ENCODE peak calls at places on chromosomes 7 and 10, in six cellular contexts. Y, I, B, V, F and K are unnamed samples.

GRCh38 chr7:83150310-83150709 is 12.4 kb downstream of the PCLO start:
- DNase-seq in Y (no peak), I (no peak), B (no peak), V (no peak), F (no peak), K (peak; percentile 17)

GRCh38 chr10:9786576-9786975 is 1231.1 kb upstream of the CELF2 start:
- DNase-seq in Y (no peak), I (no peak), B (peak; percentile 77), V (no peak), F (peak; percentile 13), K (no peak)

GRCh38 chr10:124375691-124376090 is 43.0 kb downstream of the OAT start:
- DNase-seq in Y (no peak), I (no peak), B (no peak), V (no peak), F (no peak), K (no peak)

GRCh38 chr7:150895809-150896208 is 43.5 kb downstream of the AOC1 start:
- DNase-seq in Y (no peak), I (no peak), B (no peak), V (no peak), F (no peak), K (no peak)

GRCh38 chr10:122050811-122051210 is 61.8 kb downstream of the TACC2 start:
- DNase-seq in Y (no peak), I (no peak), B (no peak), V (no peak), F (no peak), K (no peak)

GRCh38 chr7:84701524-84702306 is 485.1 kb downstream of the SEMA3D start:
- DNase-seq in Y (no peak), I (no peak), B (peak; percentile 98), V (no peak), F (peak; percentile 95), K (peak; percentile 79)

GRCh38 chr10:129848084-129848483 is 116.0 kb downstream of the EBF3 start:
- DNase-seq in Y (no peak), I (peak; percentile 23), B (no peak), V (no peak), F (no peak), K (no peak)

GRCh38 chr7:27640914-27641570 is 21.6 kb downstream of the HIBADH start:
- DNase-seq in Y (no peak), I (no peak), B (peak; percentile 49), V (no peak), F (no peak), K (no peak)

GRCh38 chr7:135492151-135492550 is 17.8 kb downstream of the CNOT4 start:
- DNase-seq in Y (no peak), I (no peak), B (no peak), V (no peak), F (no peak), K (no peak)

GRCh38 chr10:2392145-2392812 is 655.0 kb upstream of the ADARB2 start:
- DNase-seq in Y (no peak), I (no peak), B (no peak), V (no peak), F (no peak), K (no peak)

GRCh38 chr10:93436577-93436976 is 45.6 kb downstream of the MYOF start:
- DNase-seq in Y (no peak), I (no peak), B (peak; percentile 97), V (no peak), F (peak; percentile 99), K (peak; percentile 87)

GRCh38 chr7:152905949-152906348 is 146.4 kb downstream of the ACTR3B start:
- DNase-seq in Y (no peak), I (no peak), B (no peak), V (no peak), F (no peak), K (no peak)

GRCh38 chr7:2210551-2211258 is 22.0 kb downstream of the MAD1L1 start:
- DNase-seq in Y (no peak), I (no peak), B (no peak), V (no peak), F (no peak), K (no peak)

GRCh38 chr10:49594594-49594993 is 15.5 kb upstream of the SLC18A3 start:
- DNase-seq in Y (no peak), I (peak; percentile 66), B (peak; percentile 65), V (no peak), F (peak; percentile 72), K (peak; percentile 72)

GRCh38 chr7:16918288-16918895 is 36.6 kb upstream of the AGR3 start:
- DNase-seq in Y (peak; percentile 48), I (no peak), B (peak; percentile 64), V (no peak), F (peak; percentile 58), K (peak; percentile 52)

GRCh38 chr7:38312776-38313175 is 39.3 kb upstream of the TARP start:
- DNase-seq in Y (no peak), I (no peak), B (no peak), V (no peak), F (peak; percentile 53), K (no peak)

GRCh38 chr7:143405158-143405557 is 3.5 kb downstream of the EPHA1 start:
- DNase-seq in Y (no peak), I (no peak), B (peak; percentile 60), V (no peak), F (peak; percentile 76), K (no peak)

GRCh38 chr7:41566581-41566980 is 136.3 kb downstream of the INHBA start:
- DNase-seq in Y (no peak), I (no peak), B (no peak), V (no peak), F (no peak), K (no peak)

GRCh38 chr10:125038637-125039036 is 96.7 kb downstream of the ZRANB1 start:
- DNase-seq in Y (no peak), I (peak; percentile 66), B (no peak), V (no peak), F (no peak), K (peak; percentile 87)

GRCh38 chr7:100167912-100168323 is 499 bp downstream of the GAL3ST4 start:
- DNase-seq in Y (no peak), I (peak; percentile 40), B (no peak), V (no peak), F (peak; percentile 26), K (peak; percentile 62)

GRCh38 chr7:132422502-132423101 is 153.7 kb downstream of the PLXNA4 start:
- DNase-seq in Y (no peak), I (no peak), B (no peak), V (no peak), F (peak; percentile 38), K (no peak)

GRCh38 chr7:19772323-19772722 is 1.1 kb downstream of the TMEM196 start:
- DNase-seq in Y (peak; percentile 17), I (peak; percentile 42), B (no peak), V (no peak), F (no peak), K (no peak)

GRCh38 chr7:159172314-159172892 is 27.7 kb upstream of the VIPR2 start:
- DNase-seq in Y (no peak), I (no peak), B (no peak), V (no peak), F (no peak), K (no peak)

GRCh38 chr10:70903262-70903921 is 15.0 kb upstream of the PCBD1 start:
- DNase-seq in Y (peak; percentile 49), I (peak; percentile 83), B (peak; percentile 44), V (no peak), F (peak; percentile 45), K (peak; percentile 72)

GRCh38 chr7:20776214-20776875 is 10.3 kb downstream of the SP8 start:
- DNase-seq in Y (no peak), I (peak; percentile 89), B (no peak), V (no peak), F (no peak), K (peak; percentile 97)

GRCh38 chr10:43440782-43441134 is 3.8 kb downstream of the ZNF487 start:
- DNase-seq in Y (no peak), I (no peak), B (no peak), V (no peak), F (peak; percentile 28), K (no peak)

GRCh38 chr7:20783716-20784310 is 2.9 kb downstream of the SP8 start:
- DNase-seq in Y (no peak), I (peak; percentile 73), B (no peak), V (no peak), F (peak; percentile 37), K (peak; percentile 80)

DNA sequence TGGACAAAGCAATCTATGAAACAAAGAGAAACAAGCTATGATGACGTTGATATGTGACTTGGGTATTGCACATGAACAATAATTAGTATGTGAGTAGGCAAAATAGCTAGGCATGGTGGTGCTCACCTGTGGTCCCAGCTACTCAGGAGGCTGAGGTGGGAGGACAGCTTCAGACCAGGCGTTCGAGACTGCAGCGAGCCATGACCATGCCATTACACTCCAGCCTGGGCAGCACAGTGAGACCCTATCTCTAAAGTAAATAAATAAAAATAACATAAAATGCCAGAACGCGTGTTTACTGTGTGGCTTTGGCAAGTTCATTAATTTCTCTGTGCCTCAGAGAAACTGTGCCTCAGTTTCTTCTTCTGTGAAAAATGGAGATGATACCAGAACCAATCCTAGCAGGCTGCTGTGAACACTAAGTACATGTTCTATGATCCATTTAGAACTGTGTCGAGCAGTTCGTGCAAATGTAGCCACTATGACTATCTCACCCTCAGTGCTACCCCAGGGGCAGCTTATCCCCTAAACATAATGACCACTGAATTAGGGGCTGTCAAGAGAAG is 9.3 kb upstream of the TNS3 start:
- DNase-seq in Y (no peak), I (no peak), B (no peak), V (no peak), F (no peak), K (no peak)
- H2BK120ac ChIP-seq in Y (no peak overlapping the region), I (no peak overlapping the region), B (peak overlapping the region; percentile 96), V (peak overlapping the region; percentile 39), F (no peak overlapping the region), K (no peak overlapping the region)

GRCh38 chr7:112668561-112668960 is 121.6 kb downstream of the TMEM168 start:
- DNase-seq in Y (no peak), I (no peak), B (no peak), V (no peak), F (no peak), K (peak; percentile 36)

GRCh38 chr7:112665709-112666108 is 124.5 kb downstream of the TMEM168 start:
- DNase-seq in Y (peak; percentile 14), I (peak; percentile 56), B (peak; percentile 8), V (no peak), F (no peak), K (peak; percentile 90)

GRCh38 chr7:112669306-112669705 is 120.9 kb downstream of the TMEM168 start:
- DNase-seq in Y (no peak), I (no peak), B (no peak), V (no peak), F (no peak), K (no peak)
- H3K18ac ChIP-seq in Y (no peak overlapping the region), I (no peak overlapping the region), B (no peak overlapping the region), V (no peak overlapping the region), F (no peak overlapping the region), K (peak overlapping the region; percentile 82)

GRCh38 chr7:111049971-111050680 is 40.8 kb upstream of the LRRN3 start:
- DNase-seq in Y (no peak), I (no peak), B (no peak), V (no peak), F (no peak), K (no peak)
- H2BK15ac ChIP-seq in Y (no peak overlapping the region), I (no peak overlapping the region), B (no peak overlapping the region), V (no peak overlapping the region), F (no peak overlapping the region), K (no peak overlapping the region)

DNA sequence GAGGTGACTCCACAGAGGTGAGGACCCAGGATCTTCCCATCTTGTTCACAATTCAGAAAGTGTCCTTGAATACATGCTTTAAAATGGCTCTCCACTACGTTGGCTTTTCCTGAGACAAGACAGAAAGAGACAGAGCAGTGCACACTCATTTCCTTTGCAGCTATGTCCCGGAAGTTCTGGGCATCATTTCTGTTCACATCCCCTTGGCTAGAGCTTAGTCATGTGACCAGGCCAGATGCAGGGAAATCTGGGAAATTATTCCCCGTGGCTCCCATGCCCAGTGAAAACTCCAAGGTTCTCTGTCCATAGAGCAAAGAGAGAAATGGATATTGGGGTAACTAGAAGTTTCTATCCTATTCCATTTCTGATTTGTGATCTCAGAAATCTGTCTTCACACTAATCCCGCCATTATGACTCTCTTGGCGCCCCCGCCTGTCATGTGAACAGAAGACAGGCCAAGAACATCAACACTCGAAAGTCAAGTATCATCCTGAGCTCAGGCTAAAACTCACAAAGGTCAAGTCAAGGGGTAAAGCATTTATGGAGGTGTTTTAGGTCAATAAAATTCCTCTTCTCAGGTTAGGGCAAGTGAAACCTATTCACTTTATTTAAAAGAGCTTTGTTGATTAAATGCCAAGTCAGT is 251.4 kb upstream of the HABP2 start:
- DNase-seq in Y (no peak), I (no peak), B (no peak), V (no peak), F (no peak), K (peak; percentile 39)
- H2BK120ac ChIP-seq in Y (no peak overlapping the region), I (no peak overlapping the region), B (no peak overlapping the region), V (no peak overlapping the region), F (no peak overlapping the region), K (no peak overlapping the region)